ENCODE peak calls at places on chromosomes 5 and 9, in nine cellular contexts. I is T-helper 2 cell; P is head of caudate nucleus; Y is activated CD4-positive, CD25-positive, alpha-beta regulatory T cell treated with anti-CD3 and anti-CD28 coated beads, Interleukin-2, amount 50 U/mL, for 72 hours; O is activated T-helper 1 cell treated with Interleukin-2 at 50 U/mL for 16 hours; M is foreskin melanocyte; R is frontal cortex; X is cardiac muscle cell; C is RWPE1. U is an unnamed sample.

GRCh38 chr9:114110180-114110579 is 11.1 kb upstream of the KIF12 start:
- DNase-seq in I (no peak), P (no peak), Y (no peak), O (no peak), M (no peak), R (no peak), X (no peak), C (peak), U (no peak)

GRCh38 chr9:114616684-114617520 is 5.8 kb downstream of the TMEM268 start:
- DNase-seq in I (no peak), P (no peak), Y (no peak), O (no peak), M (no peak), R (no peak), X (no peak), C (no peak), U (no peak)

GRCh38 chr9:93593144-93593655 is 16.8 kb downstream of the PHF2 start:
- DNase-seq in I (no peak), P (no peak), Y (no peak), O (no peak), M (no peak), R (no peak), X (no peak), C (no peak), U (no peak)

GRCh38 chr9:87873607-87874319 is 8.9 kb upstream of the SPATA31E1 start:
- DNase-seq in I (no peak), P (no peak), Y (no peak), O (no peak), M (no peak), R (no peak), X (no peak), C (no peak), U (no peak)

GRCh38 chr5:168286386-168286785 is 5.1 kb upstream of the WWC1 start:
- DNase-seq in I (no peak), P (peak), Y (no peak), O (no peak), M (no peak), R (no peak), X (peak), C (no peak), U (no peak)

GRCh38 chr5:139110526-139111168 is 87.5 kb downstream of the SIL1 start:
- DNase-seq in I (no peak), P (peak), Y (no peak), O (no peak), M (no peak), R (no peak), X (no peak), C (no peak), U (no peak)

GRCh38 chr9:92385001-92385400 is 19.4 kb downstream of the OGN start:
- DNase-seq in I (no peak), P (no peak), Y (no peak), O (no peak), M (no peak), R (no peak), X (no peak), C (no peak), U (no peak)

GRCh38 chr9:129944501-129945116 is 98.4 kb downstream of the FNBP1 start:
- DNase-seq in I (peak), P (no peak), Y (no peak), O (peak), M (no peak), R (no peak), X (no peak), C (no peak), U (no peak)

GRCh38 chr5:73591102-73591695 is 25.7 kb downstream of the UTP15 start:
- DNase-seq in I (peak), P (no peak), Y (peak), O (no peak), M (peak), R (peak), X (peak), C (peak), U (peak)

GRCh38 chr9:83444110-83444509 is 94.1 kb downstream of the FRMD3 start:
- DNase-seq in I (no peak), P (no peak), Y (no peak), O (no peak), M (no peak), R (no peak), X (no peak), C (no peak), U (no peak)

GRCh38 chr5:81313686-81314085 is 12.3 kb downstream of the ZCCHC9 start:
- DNase-seq in I (no peak), P (no peak), Y (no peak), O (no peak), M (no peak), R (no peak), X (no peak), C (no peak), U (no peak)

GRCh38 chr9:26870292-26870691 is 22.3 kb downstream of the CAAP1 start:
- DNase-seq in I (no peak), P (no peak), Y (no peak), O (no peak), M (no peak), R (no peak), X (no peak), C (no peak), U (no peak)